ENCODE peak calls at places on chromosome 2, in five cellular contexts. V is K562, G is HepG2, L is SK-N-SH, S is H1. P is an unnamed sample.

GRCh38 chr2:133838642-133839370 is 270.5 kb upstream of the NCKAP5 start:
- DNase-seq in V (no peak), G (no peak), L (no peak), S (no peak), P (no peak)

GRCh38 chr2:110869472-110870446 is 137.4 kb downstream of the ACOXL start:
- DNase-seq in V (no peak), G (no peak), L (peak), S (no peak), P (no peak)

GRCh38 chr2:126444511-126444910 is 211.4 kb upstream of the GYPC start:
- DNase-seq in V (no peak), G (no peak), L (no peak), S (no peak), P (no peak)

GRCh38 chr2:72543527-72544216 is 282.2 kb downstream of the EXOC6B start:
- DNase-seq in V (peak), G (no peak), L (no peak), S (no peak), P (no peak)

GRCh38 chr2:39530423-39530866 is 93.4 kb upstream of the MAP4K3 start:
- DNase-seq in V (no peak), G (no peak), L (no peak), S (no peak), P (no peak)

GRCh38 chr2:57076856-57077255 is 893.1 kb downstream of the CCDC85A start:
- DNase-seq in V (no peak), G (no peak), L (no peak), S (no peak), P (no peak)

GRCh38 chr2:40315684-40316083 is 136.2 kb downstream of the SLC8A1 start:
- DNase-seq in V (no peak), G (no peak), L (no peak), S (no peak), P (no peak)

GRCh38 chr2:172467382-172467781 is 40.0 kb downstream of the ITGA6 start:
- DNase-seq in V (no peak), G (no peak), L (no peak), S (no peak), P (no peak)

GRCh38 chr2:145910416-145910815 is 1390.5 kb upstream of the ZEB2 start:
- DNase-seq in V (no peak), G (no peak), L (no peak), S (no peak), P (no peak)

GRCh38 chr2:174702541-174702940 is 61.7 kb downstream of the CHRNA1 start:
- DNase-seq in V (no peak), G (no peak), L (no peak), S (no peak), P (no peak)

GRCh38 chr2:174704061-174704460 is 60.2 kb downstream of the CHRNA1 start:
- DNase-seq in V (no peak), G (no peak), L (no peak), S (no peak), P (peak)

GRCh38 chr2:174704647-174705046 is 59.6 kb downstream of the CHRNA1 start:
- DNase-seq in V (no peak), G (no peak), L (no peak), S (no peak), P (no peak)

GRCh38 chr2:174697267-174697666 is 67.0 kb downstream of the CHRNA1 start:
- DNase-seq in V (peak), G (peak), L (peak), S (peak), P (peak)

GRCh38 chr2:174699993-174700766 is 64.1 kb downstream of the CHRNA1 start:
- DNase-seq in V (peak), G (peak), L (peak), S (no peak), P (peak)
- TF ChIP-seq GABPA in V (no peak), G (no peak), L (no peak), S (no peak), P (no peak)

GRCh38 chr2:221641181-221641871 is 69.2 kb upstream of the EPHA4 start:
- DNase-seq in V (no peak), G (no peak), L (no peak), S (no peak), P (no peak)
- TF ChIP-seq GABPA in V (no peak), G (no peak), L (no peak), S (no peak), P (no peak)

DNA sequence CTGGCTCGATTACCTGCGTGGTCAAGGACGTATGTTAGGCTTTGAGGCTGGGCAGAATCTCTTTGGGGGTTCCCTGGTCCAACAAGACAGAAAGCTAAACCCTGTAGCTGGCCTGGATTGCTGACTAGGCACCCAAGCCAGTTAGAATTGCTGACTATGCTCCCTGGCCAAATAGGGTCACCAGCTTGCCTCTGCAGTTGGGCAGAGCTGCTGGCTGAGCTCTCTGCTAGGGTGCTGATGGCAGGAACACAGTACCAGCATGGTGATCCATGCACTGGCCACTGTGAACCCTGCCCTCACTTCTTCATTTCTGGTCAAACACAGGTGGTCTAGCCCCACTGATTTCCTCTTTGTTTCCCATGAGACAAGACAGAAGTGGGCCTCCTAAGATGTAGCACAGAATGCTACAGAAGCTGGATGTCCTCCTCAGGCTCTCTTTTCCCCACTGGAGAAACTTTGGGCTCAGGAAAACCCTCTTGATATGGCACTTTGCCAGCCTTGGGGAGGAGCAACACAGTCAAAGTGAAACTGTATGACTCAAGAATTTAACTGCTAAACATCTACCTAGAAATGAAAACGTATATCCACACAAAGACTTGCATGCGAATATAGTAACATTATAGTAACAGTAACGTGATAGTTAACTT is 20.8 kb downstream of the SP140L start:
- DNase-seq in V (no peak), G (no peak), L (no peak), S (no peak), P (no peak)
- TF ChIP-seq GABPA in V (no peak), G (no peak), L (no peak), S (no peak), P (no peak)

DNA sequence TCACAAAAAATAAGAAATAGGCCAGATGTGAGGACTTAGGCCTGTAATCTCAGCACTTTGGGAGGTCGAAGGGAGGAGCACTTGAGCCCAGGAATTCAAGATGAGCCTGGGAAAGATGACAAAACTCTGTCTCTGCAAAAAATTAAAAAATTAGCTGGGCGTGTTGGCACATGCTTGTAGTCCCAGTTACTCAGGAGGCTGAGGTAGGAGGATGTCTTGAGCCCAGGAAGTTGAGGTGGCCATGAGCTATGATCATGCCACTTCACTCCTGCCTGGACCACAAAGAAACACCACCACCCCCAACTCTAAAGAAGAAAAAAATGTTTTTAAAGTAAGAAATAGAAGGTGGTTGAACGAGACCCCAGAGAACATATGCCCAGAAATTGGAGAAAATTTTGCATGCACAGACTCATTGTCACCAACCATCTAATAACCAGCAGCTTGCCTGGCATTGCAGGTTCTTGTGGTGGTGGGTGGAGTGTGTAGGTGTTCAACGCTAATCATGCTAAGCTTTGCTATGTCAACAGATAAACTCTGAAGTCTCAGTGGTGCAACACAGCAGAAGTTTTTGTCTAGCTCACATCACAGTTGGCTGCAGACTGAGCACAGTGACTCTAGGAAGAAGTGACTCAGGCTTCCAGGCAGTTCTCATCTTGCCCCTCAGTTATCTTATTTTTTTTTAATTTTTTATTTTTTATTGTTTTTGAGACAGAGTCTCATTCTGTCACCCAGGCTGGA is 18.6 kb downstream of the ARL4C start:
- DNase-seq in V (no peak), G (no peak), L (no peak), S (no peak), P (no peak)
- TF ChIP-seq GABPA in V (no peak), G (no peak), L (no peak), S (no peak), P (no peak)

GRCh38 chr2:121297217-121297830 is 12.3 kb upstream of the TFCP2L1 start:
- DNase-seq in V (peak), G (peak), L (peak), S (no peak), P (peak)
- TF ChIP-seq GABPA in V (no peak), G (no peak), L (no peak), S (no peak), P (no peak)

GRCh38 chr2:191625016-191625415 is 52.9 kb upstream of the NABP1 start:
- DNase-seq in V (no peak), G (peak), L (peak), S (no peak), P (peak)
- TF ChIP-seq GABPA in V (peak), G (peak), L (no peak), S (no peak), P (peak)

GRCh38 chr2:48209214-48209885 is 303.1 kb upstream of the FBXO11 start:
- DNase-seq in V (no peak), G (no peak), L (no peak), S (no peak), P (no peak)
- TF ChIP-seq GABPA in V (no peak), G (no peak), L (no peak), S (no peak), P (no peak)

P was measured in HL-60.